ENCODE peak calls at places on chromosome 16, in seven cellular contexts. One of them, this sample, is unnamed.

GRCh38 chr16:25035494-25036405 is 20.6 kb upstream of the ARHGAP17 start:
- DNase-seq in T-helper 2 cell: no peak
- DNase-seq in Caco-2: no peak
- DNase-seq in CD8-positive, alpha-beta memory T cell: no peak
- DNase-seq in GM13977: no peak
- DNase-seq in frontal cortex: no peak
- DNase-seq in fibroblast of pulmonary artery: no peak
- DNase-seq in this sample: no peak

GRCh38 chr16:21628196-21628726 is 24.1 kb downstream of the IGSF6 start:
- DNase-seq in T-helper 2 cell: no peak
- DNase-seq in Caco-2: no peak
- DNase-seq in CD8-positive, alpha-beta memory T cell: no peak
- DNase-seq in GM13977: no peak
- DNase-seq in frontal cortex: no peak
- DNase-seq in fibroblast of pulmonary artery: no peak
- DNase-seq in this sample: no peak

GRCh38 chr16:72752004-72752695 is 295.8 kb downstream of the ZFHX3 start:
- DNase-seq in T-helper 2 cell: no peak
- DNase-seq in Caco-2: no peak
- DNase-seq in CD8-positive, alpha-beta memory T cell: no peak
- DNase-seq in GM13977: no peak
- DNase-seq in frontal cortex: no peak
- DNase-seq in fibroblast of pulmonary artery: no peak
- DNase-seq in this sample: no peak

GRCh38 chr16:20023190-20023589 is 50.5 kb downstream of the GPR139 start:
- DNase-seq in T-helper 2 cell: peak; percentile 1
- DNase-seq in Caco-2: no peak
- DNase-seq in CD8-positive, alpha-beta memory T cell: no peak
- DNase-seq in GM13977: no peak
- DNase-seq in frontal cortex: no peak
- DNase-seq in fibroblast of pulmonary artery: peak; percentile 30
- DNase-seq in this sample: no peak

GRCh38 chr16:30740364-30741251 is 7.6 kb upstream of the PHKG2 start:
- DNase-seq in T-helper 2 cell: no peak
- DNase-seq in Caco-2: peak; percentile 92
- DNase-seq in CD8-positive, alpha-beta memory T cell: no peak
- DNase-seq in GM13977: no peak
- DNase-seq in frontal cortex: no peak
- DNase-seq in fibroblast of pulmonary artery: peak; percentile 76
- DNase-seq in this sample: no peak

GRCh38 chr16:79723583-79724168 is 123.1 kb upstream of the MAF start:
- DNase-seq in T-helper 2 cell: no peak
- DNase-seq in Caco-2: peak; percentile 59
- DNase-seq in CD8-positive, alpha-beta memory T cell: no peak
- DNase-seq in GM13977: no peak
- DNase-seq in frontal cortex: no peak
- DNase-seq in fibroblast of pulmonary artery: no peak
- DNase-seq in this sample: no peak

GRCh38 chr16:68539704-68540370 is 746 bp downstream of the ZFP90 start:
- DNase-seq in T-helper 2 cell: peak; percentile 60
- DNase-seq in Caco-2: peak; percentile 45
- DNase-seq in CD8-positive, alpha-beta memory T cell: no peak
- DNase-seq in GM13977: peak; percentile 42
- DNase-seq in frontal cortex: peak; percentile 26
- DNase-seq in fibroblast of pulmonary artery: no peak
- DNase-seq in this sample: peak; percentile 31

GRCh38 chr16:48158296-48158695 is 2.5 kb upstream of the ABCC12 start:
- DNase-seq in T-helper 2 cell: peak; percentile 8
- DNase-seq in Caco-2: no peak
- DNase-seq in CD8-positive, alpha-beta memory T cell: no peak
- DNase-seq in GM13977: peak; percentile 54
- DNase-seq in frontal cortex: no peak
- DNase-seq in fibroblast of pulmonary artery: peak; percentile 49
- DNase-seq in this sample: peak; percentile 25

GRCh38 chr16:65763640-65764305 is 602.7 kb upstream of the CDH5 start:
- DNase-seq in T-helper 2 cell: no peak
- DNase-seq in Caco-2: no peak
- DNase-seq in CD8-positive, alpha-beta memory T cell: no peak
- DNase-seq in GM13977: no peak
- DNase-seq in frontal cortex: no peak
- DNase-seq in fibroblast of pulmonary artery: no peak
- DNase-seq in this sample: no peak

GRCh38 chr16:75333770-75334169 is 82.3 kb upstream of the BCAR1 start:
- DNase-seq in T-helper 2 cell: peak; percentile 6
- DNase-seq in Caco-2: no peak
- DNase-seq in CD8-positive, alpha-beta memory T cell: no peak
- DNase-seq in GM13977: no peak
- DNase-seq in frontal cortex: no peak
- DNase-seq in fibroblast of pulmonary artery: no peak
- DNase-seq in this sample: peak; percentile 16

GRCh38 chr16:79297805-79298204 is 302.7 kb downstream of the MAF start:
- DNase-seq in T-helper 2 cell: no peak
- DNase-seq in Caco-2: no peak
- DNase-seq in CD8-positive, alpha-beta memory T cell: no peak
- DNase-seq in GM13977: no peak
- DNase-seq in frontal cortex: no peak
- DNase-seq in fibroblast of pulmonary artery: no peak
- DNase-seq in this sample: no peak

GRCh38 chr16:66408181-66409048 is 18.7 kb upstream of the BEAN1 start:
- DNase-seq in T-helper 2 cell: peak; percentile 73
- DNase-seq in Caco-2: no peak
- DNase-seq in CD8-positive, alpha-beta memory T cell: no peak
- DNase-seq in GM13977: no peak
- DNase-seq in frontal cortex: no peak
- DNase-seq in fibroblast of pulmonary artery: peak; percentile 84
- DNase-seq in this sample: no peak

GRCh38 chr16:1280783-1281182 is 24.9 kb downstream of the TPSD1 start:
- DNase-seq in T-helper 2 cell: no peak
- DNase-seq in Caco-2: no peak
- DNase-seq in CD8-positive, alpha-beta memory T cell: no peak
- DNase-seq in GM13977: no peak
- DNase-seq in frontal cortex: no peak
- DNase-seq in fibroblast of pulmonary artery: no peak
- DNase-seq in this sample: no peak

GRCh38 chr16:88073201-88073721 is 122.0 kb downstream of the BANP start:
- DNase-seq in T-helper 2 cell: no peak
- DNase-seq in Caco-2: no peak
- DNase-seq in CD8-positive, alpha-beta memory T cell: no peak
- DNase-seq in GM13977: peak; percentile 16
- DNase-seq in frontal cortex: no peak
- DNase-seq in fibroblast of pulmonary artery: no peak
- DNase-seq in this sample: no peak

GRCh38 chr16:29819506-29819905 is 756 bp upstream of the MVP start:
- DNase-seq in T-helper 2 cell: no peak
- DNase-seq in Caco-2: no peak
- DNase-seq in CD8-positive, alpha-beta memory T cell: no peak
- DNase-seq in GM13977: no peak
- DNase-seq in frontal cortex: no peak
- DNase-seq in fibroblast of pulmonary artery: no peak
- DNase-seq in this sample: no peak

GRCh38 chr16:22373662-22374310 is 633 bp downstream of the CDR2 start:
- DNase-seq in T-helper 2 cell: peak; percentile 48
- DNase-seq in Caco-2: peak; percentile 38
- DNase-seq in CD8-positive, alpha-beta memory T cell: peak; percentile 24
- DNase-seq in GM13977: peak; percentile 20
- DNase-seq in frontal cortex: no peak
- DNase-seq in fibroblast of pulmonary artery: no peak
- DNase-seq in this sample: peak; percentile 65

GRCh38 chr16:81448154-81449131 is 3.8 kb downstream of the CMIP start:
- DNase-seq in T-helper 2 cell: no peak
- DNase-seq in Caco-2: peak; percentile 96
- DNase-seq in CD8-positive, alpha-beta memory T cell: no peak
- DNase-seq in GM13977: no peak
- DNase-seq in frontal cortex: no peak
- DNase-seq in fibroblast of pulmonary artery: no peak
- DNase-seq in this sample: no peak

GRCh38 chr16:4116328-4117249 is at the start of gene ADCY9:
- DNase-seq in T-helper 2 cell: peak; percentile 92
- DNase-seq in Caco-2: peak; percentile 72
- DNase-seq in CD8-positive, alpha-beta memory T cell: peak; percentile 71
- DNase-seq in GM13977: peak; percentile 97
- DNase-seq in frontal cortex: peak; percentile 98
- DNase-seq in fibroblast of pulmonary artery: peak; percentile 75
- DNase-seq in this sample: peak; percentile 74

GRCh38 chr16:24700549-24701392 is 28.7 kb upstream of the TNRC6A start:
- DNase-seq in T-helper 2 cell: no peak
- DNase-seq in Caco-2: no peak
- DNase-seq in CD8-positive, alpha-beta memory T cell: no peak
- DNase-seq in GM13977: no peak
- DNase-seq in frontal cortex: no peak
- DNase-seq in fibroblast of pulmonary artery: peak; percentile 97
- DNase-seq in this sample: no peak

GRCh38 chr16:89795676-89796075 is 20.8 kb downstream of the FANCA start:
- DNase-seq in T-helper 2 cell: no peak
- DNase-seq in Caco-2: no peak
- DNase-seq in CD8-positive, alpha-beta memory T cell: no peak
- DNase-seq in GM13977: no peak
- DNase-seq in frontal cortex: no peak
- DNase-seq in fibroblast of pulmonary artery: no peak
- DNase-seq in this sample: no peak

GRCh38 chr16:29784901-29785500 is 5.5 kb upstream of the KIF22 start:
- DNase-seq in T-helper 2 cell: peak; percentile 80
- DNase-seq in Caco-2: no peak
- DNase-seq in CD8-positive, alpha-beta memory T cell: peak; percentile 58
- DNase-seq in GM13977: peak; percentile 70
- DNase-seq in frontal cortex: no peak
- DNase-seq in fibroblast of pulmonary artery: peak; percentile 72
- DNase-seq in this sample: peak; percentile 81

GRCh38 chr16:29028457-29029167 is 43.8 kb downstream of the LAT start:
- DNase-seq in T-helper 2 cell: no peak
- DNase-seq in Caco-2: no peak
- DNase-seq in CD8-positive, alpha-beta memory T cell: no peak
- DNase-seq in GM13977: no peak
- DNase-seq in frontal cortex: no peak
- DNase-seq in fibroblast of pulmonary artery: no peak
- DNase-seq in this sample: no peak

GRCh38 chr16:87457724-87458423 is 35.0 kb downstream of the ZCCHC14 start:
- DNase-seq in T-helper 2 cell: peak; percentile 65
- DNase-seq in Caco-2: no peak
- DNase-seq in CD8-positive, alpha-beta memory T cell: no peak
- DNase-seq in GM13977: peak; percentile 52
- DNase-seq in frontal cortex: no peak
- DNase-seq in fibroblast of pulmonary artery: peak; percentile 87
- DNase-seq in this sample: no peak

GRCh38 chr16:58243528-58244004 is 45.7 kb upstream of the CSNK2A2 start:
- DNase-seq in T-helper 2 cell: peak; percentile 41
- DNase-seq in Caco-2: no peak
- DNase-seq in CD8-positive, alpha-beta memory T cell: no peak
- DNase-seq in GM13977: peak; percentile 69
- DNase-seq in frontal cortex: no peak
- DNase-seq in fibroblast of pulmonary artery: no peak
- DNase-seq in this sample: peak; percentile 81

GRCh38 chr16:84098939-84099338 is 17.8 kb downstream of the MBTPS1 start:
- DNase-seq in T-helper 2 cell: no peak
- DNase-seq in Caco-2: no peak
- DNase-seq in CD8-positive, alpha-beta memory T cell: no peak
- DNase-seq in GM13977: no peak
- DNase-seq in frontal cortex: no peak
- DNase-seq in fibroblast of pulmonary artery: no peak
- DNase-seq in this sample: no peak

GRCh38 chr16:10738231-10739077 is 5.2 kb upstream of the NUBP1 start:
- DNase-seq in T-helper 2 cell: peak; percentile 90
- DNase-seq in Caco-2: peak; percentile 59
- DNase-seq in CD8-positive, alpha-beta memory T cell: no peak
- DNase-seq in GM13977: peak; percentile 69
- DNase-seq in frontal cortex: peak; percentile 36
- DNase-seq in fibroblast of pulmonary artery: peak; percentile 68
- DNase-seq in this sample: peak; percentile 76